ENCODE peak calls at places on chromosomes 16 and 17, in six cellular contexts. H, V, P, M, U and X are unnamed samples.

GRCh38 chr17:58335779-58336455 is 7.3 kb upstream of the TSPOAP1 start:
- DNase-seq in H (peak; percentile 81), V (no peak), P (no peak), M (peak; percentile 89), U (no peak), X (no peak)

GRCh38 chr17:82023447-82024241 is 539 bp downstream of the LRRC45 start:
- DNase-seq in H (no peak), V (no peak), P (peak; percentile 56), M (peak; percentile 59), U (no peak), X (peak; percentile 42)

GRCh38 chr17:76404256-76404655 is 19.8 kb downstream of the SPHK1 start:
- DNase-seq in H (no peak), V (no peak), P (no peak), M (no peak), U (no peak), X (no peak)

GRCh38 chr17:44086364-44087311 is 16.1 kb downstream of the G6PC3 start:
- DNase-seq in H (no peak), V (peak; percentile 75), P (peak; percentile 99), M (no peak), U (no peak), X (peak; percentile 28)

GRCh38 chr16:17743578-17743977 is 272.8 kb upstream of the XYLT1 start:
- DNase-seq in H (no peak), V (no peak), P (no peak), M (no peak), U (no peak), X (no peak)

GRCh38 chr17:42337442-42337841 is 49.1 kb downstream of the STAT5A start:
- DNase-seq in H (peak; percentile 76), V (no peak), P (peak; percentile 98), M (no peak), U (no peak), X (no peak)

GRCh38 chr16:69563605-69564580 is 1.9 kb upstream of the NFAT5 start:
- DNase-seq in H (peak; percentile 31), V (no peak), P (peak; percentile 40), M (peak; percentile 71), U (no peak), X (no peak)

GRCh38 chr17:8894189-8894611 is 26.7 kb upstream of the PIK3R6 start:
- DNase-seq in H (no peak), V (no peak), P (no peak), M (no peak), U (no peak), X (no peak)

GRCh38 chr17:29592850-29593545 is at the start of gene ANKRD13B:
- DNase-seq in H (no peak), V (peak; percentile 74), P (peak; percentile 59), M (peak; percentile 71), U (no peak), X (peak; percentile 43)

GRCh38 chr17:44267818-44268490 is at the start of gene SLC4A1:
- DNase-seq in H (no peak), V (no peak), P (no peak), M (no peak), U (no peak), X (no peak)

GRCh38 chr17:55576237-55576998 is 65.2 kb upstream of the SMIM36 start:
- DNase-seq in H (peak; percentile 17), V (peak; percentile 46), P (peak; percentile 92), M (no peak), U (no peak), X (peak; percentile 23)

GRCh38 chr17:59151591-59151990 is 3.4 kb downstream of the SKA2 start:
- DNase-seq in H (no peak), V (no peak), P (no peak), M (no peak), U (no peak), X (no peak)

GRCh38 chr16:63575031-63575430 is 1538.8 kb upstream of the CDH8 start:
- DNase-seq in H (no peak), V (no peak), P (no peak), M (no peak), U (no peak), X (no peak)

GRCh38 chr16:82580293-82580900 is 46.4 kb upstream of the CDH13 start:
- DNase-seq in H (no peak), V (no peak), P (peak; percentile 42), M (peak; percentile 7), U (peak; percentile 32), X (no peak)

GRCh38 chr16:27748868-27749546 is 199.1 kb downstream of the KATNIP start:
- DNase-seq in H (peak; percentile 29), V (no peak), P (peak; percentile 94), M (peak; percentile 38), U (peak; percentile 58), X (no peak)

GRCh38 chr16:85988306-85988705 is 89.3 kb downstream of the IRF8 start:
- DNase-seq in H (no peak), V (no peak), P (no peak), M (no peak), U (no peak), X (no peak)

GRCh38 chr17:78734841-78735641 is 47.0 kb downstream of the CYTH1 start:
- DNase-seq in H (no peak), V (no peak), P (no peak), M (peak; percentile 68), U (no peak), X (no peak)

GRCh38 chr17:47310186-47310733 is 13.5 kb upstream of the EFCAB13 start:
- DNase-seq in H (no peak), V (no peak), P (no peak), M (no peak), U (no peak), X (no peak)

GRCh38 chr16:75230471-75231110 is 11.8 kb downstream of the CTRB1 start:
- DNase-seq in H (no peak), V (no peak), P (no peak), M (no peak), U (no peak), X (peak; percentile 76)

GRCh38 chr16:28846933-28847273 is 755 bp upstream of the TUFM start:
- DNase-seq in H (no peak), V (peak; percentile 45), P (peak; percentile 38), M (no peak), U (no peak), X (no peak)

GRCh38 chr17:82022981-82023446 is at the start of gene LRRC45:
- DNase-seq in H (peak; percentile 100), V (peak; percentile 99), P (peak; percentile 100), M (peak; percentile 100), U (peak; percentile 100), X (peak; percentile 100)

DNA sequence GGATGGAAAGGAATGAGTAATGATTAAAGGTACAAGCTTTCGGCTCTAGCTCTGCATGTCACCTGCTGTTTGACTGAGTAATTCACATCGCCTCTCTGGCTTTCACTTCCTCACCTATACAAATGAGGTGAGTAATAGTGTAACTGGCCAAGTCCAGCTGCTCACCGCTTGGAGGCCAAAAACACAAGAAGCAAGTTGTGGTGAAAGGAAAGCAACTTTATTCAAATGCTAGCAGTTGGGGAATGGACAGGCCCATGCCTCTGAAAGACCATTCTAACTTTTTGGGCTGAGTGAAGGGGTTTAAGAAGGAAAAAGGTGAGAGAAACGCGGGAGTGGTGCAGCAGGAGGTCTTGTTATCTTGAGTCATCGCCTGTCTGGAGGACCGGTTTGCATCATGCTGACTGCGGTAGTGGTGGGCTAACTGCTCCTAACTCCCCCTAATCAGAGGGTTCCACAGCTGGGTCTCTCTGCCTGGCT is 45.7 kb upstream of the CSNK2A2 start:
- DNase-seq in H (no peak), V (no peak), P (no peak), M (peak; percentile 83), U (no peak), X (peak; percentile 42)
- H3K4me3 ChIP-seq in H (no peak overlapping the region), V (no peak overlapping the region), P (no peak overlapping the region), M (peak overlapping the region; percentile 37), U (no peak overlapping the region), X (no peak overlapping the region)

GRCh38 chr16:66519974-66520373 is 29.9 kb downstream of the TK2 start:
- DNase-seq in H (no peak), V (no peak), P (no peak), M (no peak), U (no peak), X (no peak)
- H3K4me1 ChIP-seq in H (peaks cover 88% of the 10 kb centered on the region), V (peaks cover 22% of the 10 kb centered on the region), P (peaks cover 37% of the 10 kb centered on the region), M (peaks cover 68% of the 10 kb centered on the region), U (peaks cover 21% of the 10 kb centered on the region), X (peaks cover 32% of the 10 kb centered on the region)

DNA sequence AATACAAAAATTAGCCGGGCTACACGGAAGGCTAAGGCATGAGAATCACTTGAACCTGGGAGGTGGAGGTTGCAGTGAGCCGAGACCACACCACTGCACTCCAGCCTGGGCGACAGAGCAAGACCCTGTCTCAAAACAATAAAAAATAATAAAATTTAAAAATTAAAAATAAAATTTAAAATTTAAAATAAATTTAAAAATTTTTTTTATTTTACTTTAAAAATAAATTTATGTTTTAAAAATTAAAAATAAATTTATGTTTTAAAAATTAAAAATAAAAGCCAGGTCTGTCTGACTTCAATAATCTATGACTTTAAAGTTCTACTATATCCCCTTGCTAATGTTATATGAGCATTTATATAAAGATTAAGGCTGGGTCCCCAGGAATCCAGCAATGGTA is 140.3 kb upstream of the NOL11 start:
- DNase-seq in H (no peak), V (no peak), P (no peak), M (no peak), U (no peak), X (no peak)
- H3K4me3 ChIP-seq in H (no peak overlapping the region), V (no peak overlapping the region), P (no peak overlapping the region), M (no peak overlapping the region), U (no peak overlapping the region), X (no peak overlapping the region)

GRCh38 chr17:81020443-81020766 is 14.5 kb upstream of the BAIAP2 start:
- DNase-seq in H (no peak), V (no peak), P (no peak), M (no peak), U (no peak), X (no peak)

GRCh38 chr17:81021531-81022370 is 13.2 kb upstream of the BAIAP2 start:
- DNase-seq in H (no peak), V (no peak), P (no peak), M (no peak), U (no peak), X (no peak)

GRCh38 chr17:81020767-81021497 is 14.0 kb upstream of the BAIAP2 start:
- DNase-seq in H (no peak), V (peak; percentile 37), P (peak; percentile 91), M (no peak), U (no peak), X (no peak)

GRCh38 chr17:81019563-81020442 is 15.1 kb upstream of the BAIAP2 start:
- DNase-seq in H (no peak), V (no peak), P (no peak), M (no peak), U (no peak), X (no peak)

DNA sequence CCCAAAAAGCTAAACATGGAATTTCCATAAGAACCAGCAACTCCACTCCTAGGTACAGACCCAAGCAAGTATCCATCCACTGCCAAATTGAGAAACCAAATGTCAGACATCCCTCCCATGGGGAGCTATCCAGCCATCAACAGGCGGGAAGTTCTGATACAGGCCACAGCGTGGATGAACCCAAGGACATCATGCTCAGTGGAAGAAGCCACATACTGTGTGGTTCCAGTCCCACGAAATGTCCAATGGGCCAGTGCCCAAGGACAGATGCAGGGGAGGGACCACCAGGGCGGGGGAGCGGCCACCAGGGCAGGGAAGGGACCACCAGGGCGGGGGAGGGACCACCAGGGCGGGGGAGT is 12.6 kb upstream of the BAIAP2 start:
- DNase-seq in H (no peak), V (no peak), P (no peak), M (no peak), U (no peak), X (no peak)
- H3K4me1 ChIP-seq in H (peaks cover 10% of the 10 kb centered on the region), V (peaks cover 7% of the 10 kb centered on the region), P (peaks cover 19% of the 10 kb centered on the region), M (no peaks in the 10 kb centered on the region), U (peaks cover 4% of the 10 kb centered on the region), X (peaks cover 7% of the 10 kb centered on the region)